ENCODE peak calls at places on chromosomes 16 and 17, in eight cellular contexts. C is PC-3, Z is IMR-90, L is tibial artery, Y is psoas muscle, W is keratinocyte, D is kidney epithelial cell, G is BJ. N is an unnamed sample. For H3K36me3, the result is how much of the 10 kb centered on the place peaks cover.

GRCh38 chr17:60047046-60047445 is 31.7 kb downstream of the HEATR6 start:
- DNase-seq in C (no peak), Z (no peak), L (no peak), Y (no peak), W (no peak), D (no peak), G (no peak), N (no peak)

GRCh38 chr17:4407216-4407615 is 26.5 kb upstream of the SPNS3 start:
- DNase-seq in C (no peak), Z (no peak), L (no peak), Y (no peak), W (peak), D (no peak), G (no peak), N (peak)

GRCh38 chr16:58110590-58111330 is 18.4 kb downstream of the CFAP20 start:
- DNase-seq in C (no peak), Z (peak), L (no peak), Y (no peak), W (peak), D (no peak), G (no peak), N (peak)

GRCh38 chr17:39634384-39634871 is 2.5 kb upstream of the STARD3 start:
- DNase-seq in C (peak), Z (peak), L (no peak), Y (no peak), W (no peak), D (no peak), G (no peak), N (peak)

GRCh38 chr16:24151482-24151939 is 104.6 kb upstream of the CACNG3 start:
- DNase-seq in C (no peak), Z (peak), L (no peak), Y (no peak), W (no peak), D (no peak), G (no peak), N (no peak)

GRCh38 chr17:79965806-79966205 is 69.9 kb downstream of the TBC1D16 start:
- DNase-seq in C (no peak), Z (no peak), L (peak), Y (no peak), W (no peak), D (no peak), G (no peak), N (no peak)

GRCh38 chr16:1874854-1875253 is 2.9 kb upstream of the MEIOB start:
- DNase-seq in C (no peak), Z (no peak), L (no peak), Y (no peak), W (no peak), D (no peak), G (no peak), N (no peak)

GRCh38 chr17:50051606-50052005 is 4.3 kb upstream of the ITGA3 start:
- DNase-seq in C (peak), Z (no peak), L (no peak), Y (peak), W (no peak), D (no peak), G (no peak), N (no peak)

GRCh38 chr16:2598723-2599122 is 60.9 kb downstream of the PDPK1 start:
- DNase-seq in C (no peak), Z (no peak), L (peak), Y (peak), W (no peak), D (no peak), G (no peak), N (no peak)

GRCh38 chr16:74778646-74779045 is 4.0 kb upstream of the FA2H start:
- DNase-seq in C (no peak), Z (no peak), L (no peak), Y (no peak), W (no peak), D (no peak), G (no peak), N (no peak)

GRCh38 chr16:72536673-72537435 is 364.9 kb upstream of the PMFBP1 start:
- DNase-seq in C (no peak), Z (peak), L (no peak), Y (no peak), W (no peak), D (no peak), G (peak), N (peak)

GRCh38 chr17:51653902-51654301 is 393.6 kb downstream of the UTP18 start:
- DNase-seq in C (peak), Z (no peak), L (no peak), Y (no peak), W (no peak), D (no peak), G (no peak), N (no peak)

GRCh38 chr17:38883592-38884526 is 14.0 kb downstream of the LASP1 start:
- DNase-seq in C (no peak), Z (no peak), L (no peak), Y (no peak), W (no peak), D (no peak), G (no peak), N (no peak)

GRCh38 chr17:12979255-12979654 is 38.6 kb downstream of the ELAC2 start:
- DNase-seq in C (no peak), Z (no peak), L (no peak), Y (no peak), W (no peak), D (no peak), G (no peak), N (no peak)

GRCh38 chr17:34542700-34543336 is 36.6 kb upstream of the TMEM132E start:
- DNase-seq in C (peak), Z (no peak), L (no peak), Y (no peak), W (no peak), D (no peak), G (no peak), N (peak)

GRCh38 chr17:67491009-67491677 is 114.1 kb downstream of the PITPNC1 start:
- DNase-seq in C (no peak), Z (peak), L (peak), Y (peak), W (peak), D (peak), G (peak), N (peak)

GRCh38 chr16:89012622-89012995 is 35.6 kb upstream of the CBFA2T3 start:
- DNase-seq in C (no peak), Z (no peak), L (peak), Y (no peak), W (no peak), D (no peak), G (no peak), N (no peak)

GRCh38 chr16:50815382-50815781 is 73.5 kb downstream of the CYLD start:
- DNase-seq in C (no peak), Z (no peak), L (no peak), Y (no peak), W (no peak), D (no peak), G (no peak), N (no peak)

GRCh38 chr16:49513040-49513439 is 139.4 kb downstream of the C16orf78 start:
- DNase-seq in C (no peak), Z (no peak), L (no peak), Y (peak), W (no peak), D (no peak), G (no peak), N (no peak)

GRCh38 chr17:68613739-68614298 is 12.7 kb upstream of the FAM20A start:
- DNase-seq in C (peak), Z (no peak), L (no peak), Y (no peak), W (peak), D (no peak), G (no peak), N (peak)

GRCh38 chr17:31802502-31802901 is 56.5 kb downstream of the COPRS start:
- DNase-seq in C (no peak), Z (no peak), L (no peak), Y (no peak), W (no peak), D (no peak), G (no peak), N (no peak)

GRCh38 chr17:55301521-55302406 is 37.0 kb downstream of the HLF start:
- DNase-seq in C (peak), Z (no peak), L (no peak), Y (no peak), W (no peak), D (no peak), G (no peak), N (peak)

GRCh38 chr16:6725634-6726331 is 606.9 kb upstream of the RBFOX1 start:
- DNase-seq in C (peak), Z (no peak), L (no peak), Y (no peak), W (no peak), D (no peak), G (no peak), N (peak)

GRCh38 chr16:50802000-50802399 is 60.1 kb downstream of the CYLD start:
- DNase-seq in C (no peak), Z (peak), L (no peak), Y (no peak), W (no peak), D (no peak), G (no peak), N (no peak)

GRCh38 chr17:51257150-51258081 is 2.4 kb downstream of the MBTD1 start:
- DNase-seq in C (peak), Z (no peak), L (no peak), Y (no peak), W (no peak), D (no peak), G (no peak), N (peak)

GRCh38 chr17:31696703-31697325 is 162.2 kb downstream of the COPRS start:
- DNase-seq in C (no peak), Z (no peak), L (no peak), Y (no peak), W (no peak), D (no peak), G (no peak), N (no peak)

GRCh38 chr17:65137076-65137935 is at the start of gene RGS9:
- DNase-seq in C (peak), Z (peak), L (peak), Y (peak), W (peak), D (no peak), G (no peak), N (peak)

GRCh38 chr16:11398851-11399250 is 53.6 kb downstream of the RMI2 start:
- DNase-seq in C (no peak), Z (no peak), L (peak), Y (no peak), W (no peak), D (no peak), G (no peak), N (no peak)

GRCh38 chr17:79065105-79065670 is 9.4 kb upstream of the ENGASE start:
- DNase-seq in C (peak), Z (peak), L (no peak), Y (no peak), W (no peak), D (no peak), G (no peak), N (peak)

GRCh38 chr16:74984194-74984669 is 691 bp downstream of the WDR59 start:
- DNase-seq in C (peak), Z (peak), L (no peak), Y (no peak), W (no peak), D (no peak), G (no peak), N (peak)

DNA sequence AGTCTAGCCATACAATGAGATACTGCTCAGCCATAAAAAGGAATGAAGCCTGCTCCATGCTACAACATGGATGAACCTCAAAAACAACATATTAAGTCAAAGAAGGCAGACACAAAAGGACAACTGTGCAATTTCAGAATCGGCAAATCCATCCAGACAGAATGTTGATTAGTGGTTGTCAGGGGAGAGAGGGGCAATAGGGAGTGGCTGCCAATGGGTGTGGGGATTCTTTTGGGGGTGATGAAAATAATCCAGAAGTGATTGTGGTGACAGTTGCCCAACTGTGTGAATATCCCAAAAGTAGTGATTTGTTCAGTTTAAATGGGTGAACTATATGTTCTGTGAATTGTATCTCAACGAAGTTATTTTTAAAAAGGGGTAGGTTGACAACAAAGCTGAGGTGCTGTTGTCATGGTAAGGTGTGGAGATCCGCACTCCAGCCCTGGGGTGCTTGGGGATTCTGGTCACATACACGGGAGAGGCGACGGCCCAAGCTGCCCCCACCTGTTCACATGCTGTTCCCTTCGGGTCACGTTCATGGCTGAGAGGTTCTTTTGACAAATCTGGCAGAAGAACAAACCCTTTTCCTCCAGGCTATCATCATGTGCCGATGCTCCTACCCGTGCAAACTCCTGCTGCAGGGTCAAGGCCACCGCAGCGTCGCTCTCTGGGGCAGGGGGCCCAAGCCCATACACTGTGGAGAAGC is 9.6 kb downstream of the SLX4 start:
- DNase-seq in C (no peak), Z (no peak), L (no peak), Y (no peak), W (no peak), D (no peak), G (no peak), N (no peak)
- H3K36me3 ChIP-seq in C (under half), Z (under half), L (under half), Y (under half), W (under half), D (under half), G (under half), N (under half)

DNA sequence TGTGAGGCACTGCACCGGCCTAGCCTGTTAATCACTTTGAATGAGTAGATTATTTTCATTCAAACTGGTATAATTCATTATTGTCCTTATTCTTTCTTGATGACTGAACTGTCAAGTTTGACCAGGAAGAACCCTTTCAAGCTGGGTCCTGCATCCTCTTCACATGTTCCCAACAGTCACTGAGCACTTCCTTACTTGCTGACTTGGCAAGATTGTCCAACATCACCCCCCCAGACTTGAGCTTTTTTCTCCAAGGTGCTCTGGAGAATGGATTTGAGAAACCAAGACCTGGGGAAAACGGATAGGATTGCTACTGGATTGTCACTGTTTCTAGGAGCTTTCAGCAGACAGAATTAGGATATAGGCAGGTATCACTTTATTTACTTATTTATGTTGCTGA is 55.1 kb upstream of the GSG1L start:
- DNase-seq in C (no peak), Z (no peak), L (no peak), Y (no peak), W (no peak), D (no peak), G (no peak), N (no peak)
- H3K36me3 ChIP-seq in C (under half), Z (half or more), L (half or more), Y (under half), W (under half), D (under half), G (under half), N (half or more)

GRCh38 chr17:1590031-1590746 is 27.6 kb upstream of the PITPNA start:
- DNase-seq in C (peak), Z (peak), L (peak), Y (peak), W (peak), D (peak), G (peak), N (peak)

GRCh38 chr17:1590747-1591473 is 28.3 kb upstream of the PITPNA start:
- DNase-seq in C (no peak), Z (no peak), L (no peak), Y (peak), W (no peak), D (no peak), G (no peak), N (no peak)

GRCh38 chr17:1591474-1592090 is 29.0 kb upstream of the PITPNA start:
- DNase-seq in C (no peak), Z (no peak), L (no peak), Y (no peak), W (no peak), D (no peak), G (no peak), N (no peak)

GRCh38 chr17:1592751-1593629 is 30.4 kb upstream of the PITPNA start:
- DNase-seq in C (no peak), Z (no peak), L (no peak), Y (no peak), W (no peak), D (no peak), G (no peak), N (no peak)

GRCh38 chr17:1588781-1589585 is 26.4 kb upstream of the PITPNA start:
- DNase-seq in C (no peak), Z (no peak), L (no peak), Y (peak), W (no peak), D (no peak), G (no peak), N (no peak)
- H3K36me3 ChIP-seq in C (under half), Z (under half), L (under half), Y (under half), W (under half), D (under half), G (under half), N (under half)

DNA sequence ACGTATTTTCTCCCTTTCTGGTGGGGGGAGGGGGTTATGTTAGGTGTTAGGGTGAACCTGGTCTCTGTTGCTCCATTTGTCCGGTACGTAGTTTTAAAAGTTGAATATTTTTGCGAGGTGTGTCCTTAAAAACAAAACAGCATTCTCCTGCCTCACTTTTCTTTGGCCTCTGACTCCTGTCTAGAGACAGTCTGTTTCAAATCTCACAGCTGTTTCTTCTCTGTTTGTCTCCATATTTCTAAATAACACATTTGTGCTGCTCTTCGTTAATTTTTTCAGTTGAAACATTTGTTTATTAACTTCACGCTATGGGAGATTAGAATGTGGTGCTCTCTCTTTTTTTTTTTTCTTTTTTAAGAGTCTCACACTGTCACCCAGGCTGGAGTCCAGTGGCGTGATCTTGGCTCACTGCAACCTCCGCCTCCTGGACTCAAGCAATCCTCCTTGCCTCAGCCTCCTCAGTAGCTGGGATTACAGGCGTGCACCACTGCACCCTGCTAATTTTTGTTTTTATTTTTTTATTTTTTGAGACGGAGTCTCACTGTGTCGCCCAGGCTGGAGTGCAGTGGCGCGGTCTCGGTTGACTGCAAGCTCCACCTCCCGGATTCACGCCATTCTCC is 31.7 kb downstream of the RPA1 start:
- DNase-seq in C (no peak), Z (no peak), L (no peak), Y (no peak), W (no peak), D (no peak), G (no peak), N (no peak)
- H3K36me3 ChIP-seq in C (under half), Z (under half), L (under half), Y (under half), W (under half), D (under half), G (under half), N (under half)

GRCh38 chr17:59038734-59039133 is 67.9 kb downstream of the TRIM37 start:
- DNase-seq in C (no peak), Z (peak), L (no peak), Y (no peak), W (no peak), D (no peak), G (no peak), N (peak)
- H3K36me3 ChIP-seq in C (under half), Z (under half), L (half or more), Y (under half), W (under half), D (under half), G (under half), N (under half)

N was measured in adipocyte.